ENCODE peak calls at places on chromosomes 5 and 9, in five cellular contexts. F is H1, N is GM12878, Z is HCT116, J is K562. I is an unnamed sample.

GRCh38 chr5:134568761-134569725 is 43.6 kb downstream of the JADE2 start:
- DNase-seq in F (no peak), N (no peak), Z (no peak), J (no peak), I (no peak)

GRCh38 chr5:150676578-150676977 is 15.5 kb downstream of the MYOZ3 start:
- DNase-seq in F (peak), N (no peak), Z (no peak), J (no peak), I (no peak)

GRCh38 chr5:56159521-56159947 is 73.6 kb downstream of the ANKRD55 start:
- DNase-seq in F (no peak), N (no peak), Z (no peak), J (no peak), I (no peak)

GRCh38 chr5:54446169-54446786 is 9.2 kb upstream of the HSPB3 start:
- DNase-seq in F (no peak), N (no peak), Z (no peak), J (no peak), I (no peak)

GRCh38 chr5:90484540-90484939 is 9.9 kb downstream of the POLR3G start:
- DNase-seq in F (no peak), N (no peak), Z (no peak), J (no peak), I (no peak)

GRCh38 chr5:143453722-143454121 is 50.2 kb upstream of the NR3C1 start:
- DNase-seq in F (no peak), N (no peak), Z (no peak), J (no peak), I (no peak)

GRCh38 chr9:83330207-83331196 is 207.7 kb downstream of the FRMD3 start:
- DNase-seq in F (no peak), N (no peak), Z (no peak), J (no peak), I (no peak)

GRCh38 chr5:142743677-142744441 is 26.3 kb upstream of the ARHGAP26 start:
- DNase-seq in F (no peak), N (no peak), Z (no peak), J (no peak), I (no peak)

GRCh38 chr5:149264432-149265069 is 7.1 kb upstream of the AFAP1L1 start:
- DNase-seq in F (peak), N (no peak), Z (peak), J (peak), I (no peak)

GRCh38 chr5:59209758-59210359 is 627.0 kb downstream of the RAB3C start:
- DNase-seq in F (no peak), N (no peak), Z (no peak), J (no peak), I (peak)

GRCh38 chr9:6575324-6575758 is 70.2 kb downstream of the GLDC start:
- DNase-seq in F (no peak), N (peak), Z (no peak), J (no peak), I (no peak)

GRCh38 chr5:170315154-170315553 is 17.6 kb upstream of the LCP2 start:
- DNase-seq in F (no peak), N (no peak), Z (no peak), J (no peak), I (no peak)

GRCh38 chr5:43523662-43524072 is 8.7 kb upstream of the C5orf34 start:
- DNase-seq in F (no peak), N (no peak), Z (no peak), J (no peak), I (no peak)

GRCh38 chr5:82163459-82164108 is 114.6 kb downstream of the RPS23 start:
- DNase-seq in F (no peak), N (no peak), Z (no peak), J (no peak), I (no peak)

DNA sequence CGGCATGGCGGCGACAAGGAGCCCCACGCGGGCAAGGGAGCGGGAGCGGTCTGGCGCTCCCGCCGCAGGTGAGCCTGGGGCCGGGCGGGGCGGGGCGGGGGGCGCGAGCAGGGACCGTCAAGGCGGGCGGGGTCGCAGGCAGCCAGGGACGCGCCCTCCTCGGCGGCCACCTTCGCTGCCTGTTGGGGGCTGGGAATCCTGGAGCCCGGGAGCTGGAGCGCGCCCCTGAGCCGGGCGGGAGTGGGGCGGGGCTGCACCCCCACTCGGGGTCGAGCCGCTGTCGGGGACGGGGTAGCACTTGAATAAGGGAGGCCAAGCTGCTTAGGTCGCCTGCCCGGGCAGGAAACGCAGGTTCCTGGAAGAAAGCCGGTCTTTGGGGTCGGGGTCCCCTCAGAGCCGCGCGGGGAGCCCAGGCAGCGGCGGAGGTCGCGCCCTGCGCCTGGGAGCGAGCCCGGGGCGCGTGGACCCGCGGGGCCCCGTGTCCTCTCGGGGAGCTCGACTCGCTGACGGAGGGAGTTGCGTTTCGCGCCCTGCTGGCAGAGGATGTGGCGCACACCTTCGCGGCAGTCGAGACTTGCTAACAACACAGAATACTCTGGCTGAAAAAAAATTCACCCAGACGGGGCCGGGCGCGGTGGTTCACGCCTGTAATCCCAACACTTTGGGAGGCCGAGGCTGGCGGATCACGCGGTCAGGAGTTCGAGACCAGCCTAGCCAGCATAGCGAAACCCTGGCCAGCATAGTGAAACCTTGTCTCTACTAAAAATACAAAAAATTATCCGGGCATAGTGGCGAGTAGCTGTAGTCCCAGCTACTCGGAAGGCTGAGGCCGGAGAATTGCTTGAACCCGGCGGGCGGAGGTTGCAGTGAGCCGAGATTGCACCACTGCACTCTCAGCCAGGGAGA is 552 bp downstream of the OTULINL start:
- DNase-seq in F (peak), N (no peak), Z (peak), J (no peak), I (no peak)
- H3K27ac ChIP-seq in F (no peak), N (no peak), Z (peak), J (no peak), I (no peak)

GRCh38 chr5:83576341-83576740 is 104.8 kb downstream of the VCAN start:
- DNase-seq in F (no peak), N (no peak), Z (no peak), J (no peak), I (no peak)

GRCh38 chr5:83570916-83571315 is 99.4 kb downstream of the VCAN start:
- DNase-seq in F (no peak), N (no peak), Z (no peak), J (no peak), I (no peak)

GRCh38 chr5:83577036-83577636 is 105.6 kb downstream of the VCAN start:
- DNase-seq in F (no peak), N (no peak), Z (peak), J (no peak), I (no peak)

GRCh38 chr5:83567741-83568530 is 96.4 kb downstream of the VCAN start:
- DNase-seq in F (no peak), N (no peak), Z (no peak), J (no peak), I (peak)

DNA sequence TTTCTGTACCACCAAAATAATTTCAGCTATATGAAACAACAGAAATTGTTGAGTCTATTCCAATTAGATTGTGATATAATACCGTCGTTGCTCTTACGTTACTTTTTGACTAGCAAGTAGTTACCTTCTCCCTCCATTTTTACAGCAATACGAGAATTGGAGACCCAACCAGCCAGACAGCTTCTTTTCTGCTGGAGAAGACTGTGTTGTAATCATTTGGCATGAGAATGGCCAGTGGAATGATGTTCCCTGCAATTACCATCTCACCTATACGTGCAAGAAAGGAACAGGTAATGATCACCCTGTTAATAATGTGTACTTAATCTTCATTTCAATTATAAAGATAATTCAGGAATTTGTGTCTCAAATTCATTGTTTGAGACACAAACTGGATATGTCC is 100.7 kb downstream of the VCAN start:
- DNase-seq in F (no peak), N (no peak), Z (no peak), J (no peak), I (no peak)
- TF ChIP-seq POLR2AphosphoS5 in F (no peak), N (no peak), Z (no peak), J (no peak), I (no peak)

DNA sequence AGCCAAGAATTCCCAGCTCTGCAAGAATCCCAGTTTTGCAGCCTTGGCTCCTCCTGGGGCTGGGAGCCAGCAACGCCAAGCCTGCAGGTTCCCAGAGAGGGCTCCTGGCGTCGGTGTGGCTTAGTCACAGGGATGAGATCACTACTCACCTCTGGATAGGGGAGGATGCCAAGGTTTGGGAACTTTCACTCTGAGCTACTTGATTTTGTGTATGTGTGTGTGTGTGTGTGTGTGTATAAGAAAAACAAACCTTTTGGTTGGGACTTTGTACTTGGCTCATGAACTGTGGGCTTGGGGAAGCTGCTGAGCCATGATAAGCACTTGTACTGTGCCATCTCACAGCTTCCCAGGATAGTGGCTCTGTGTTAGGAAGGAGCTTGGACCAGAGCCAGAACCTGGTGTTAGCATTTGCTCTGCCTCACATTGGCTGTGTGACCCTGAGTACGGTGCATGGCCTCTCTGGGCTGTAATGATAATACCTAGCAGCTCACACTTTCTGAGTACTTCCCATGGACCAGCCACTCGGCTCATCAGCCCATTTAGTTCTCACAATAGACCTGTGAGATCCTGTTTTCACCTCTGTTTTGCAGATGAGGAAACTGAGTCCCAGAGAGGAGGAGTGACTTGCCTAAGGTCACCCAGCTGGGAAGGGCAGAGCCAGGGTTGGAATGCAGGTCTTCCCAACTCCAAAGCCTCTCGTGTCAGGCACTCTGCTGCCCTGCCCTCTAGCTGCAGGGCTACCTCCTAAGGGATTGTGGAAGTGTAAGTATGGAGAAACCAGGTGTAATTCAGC is 41.4 kb upstream of the DAB2IP start:
- DNase-seq in F (no peak), N (no peak), Z (peak), J (no peak), I (no peak)
- H3K27ac ChIP-seq in F (no peak), N (no peak), Z (peak), J (no peak), I (no peak)

GRCh38 chr9:132509921-132510874 is 72.2 kb upstream of the BARHL1 start:
- DNase-seq in F (no peak), N (no peak), Z (no peak), J (no peak), I (no peak)
- TF ChIP-seq POLR2AphosphoS5 in F (no peak), N (no peak), Z (no peak), J (no peak), I (no peak)

DNA sequence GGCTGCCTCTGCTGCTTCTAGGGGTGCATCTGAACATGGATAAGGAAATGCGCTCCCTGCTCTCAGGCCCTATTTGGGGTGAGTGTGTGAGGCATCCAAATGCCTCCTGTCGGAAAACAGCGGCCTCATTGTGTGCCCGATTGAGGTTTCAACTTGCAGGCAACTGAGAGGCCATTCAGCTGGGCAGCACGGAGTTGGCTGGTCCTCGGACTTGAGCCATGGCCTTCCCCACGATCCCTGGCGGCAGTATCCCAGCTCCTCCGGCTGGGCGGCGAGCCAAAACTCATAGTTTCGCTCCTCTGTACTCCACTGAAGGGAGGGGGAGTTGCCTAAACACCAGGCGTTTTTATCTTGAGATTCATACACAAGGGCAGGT is 597.3 kb upstream of the SGCD start:
- DNase-seq in F (peak), N (no peak), Z (no peak), J (no peak), I (no peak)
- H3K27ac ChIP-seq in F (no peak), N (no peak), Z (no peak), J (no peak), I (no peak)

GRCh38 chr9:129752915-129753724 is at the start of gene PTGES:
- DNase-seq in F (peak), N (no peak), Z (peak), J (peak), I (no peak)
- TF ChIP-seq POLR2AphosphoS5 in F (no peak), N (no peak), Z (peak), J (no peak), I (no peak)

DNA sequence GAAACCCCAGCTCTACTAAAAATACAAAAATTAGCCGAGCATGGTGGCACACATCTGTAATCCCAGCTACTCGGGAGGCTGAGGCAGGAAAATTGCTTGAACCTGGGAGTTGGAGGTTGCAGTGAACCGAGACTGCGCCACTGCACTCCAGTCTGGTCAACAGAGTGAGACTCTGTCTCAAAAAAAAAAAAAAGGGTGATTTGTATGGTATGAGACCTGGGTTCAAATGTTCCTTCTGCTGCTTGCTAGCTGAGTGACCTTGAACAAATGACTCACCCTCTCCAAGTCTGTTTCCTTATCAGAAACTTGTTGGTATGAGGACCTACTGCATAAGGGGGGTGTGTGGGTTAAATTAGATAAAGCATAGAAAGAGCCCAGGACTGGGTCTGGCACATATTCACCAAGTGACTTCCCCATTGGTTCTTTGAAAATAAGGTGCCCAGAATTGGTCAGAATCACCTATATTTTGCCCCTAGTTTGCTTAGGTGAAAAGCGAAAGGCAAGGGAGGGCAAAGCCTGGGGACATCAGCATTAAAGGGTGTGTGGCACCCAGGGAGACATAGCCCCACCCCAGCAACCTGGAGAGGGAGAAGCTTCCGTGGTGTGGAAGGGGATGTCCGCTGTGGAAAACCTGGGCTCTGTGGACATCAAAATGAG is 9.9 kb downstream of the SLC25A25 start:
- DNase-seq in F (no peak), N (no peak), Z (no peak), J (peak), I (no peak)
- H3K27ac ChIP-seq in F (no peak), N (peak), Z (peak), J (peak), I (peak)

GRCh38 chr9:137460363-137461315 is 1.5 kb upstream of the NSMF start:
- DNase-seq in F (no peak), N (no peak), Z (no peak), J (no peak), I (no peak)

GRCh38 chr9:137458194-137459146 is 664 bp downstream of the NSMF start:
- DNase-seq in F (no peak), N (no peak), Z (no peak), J (no peak), I (no peak)

GRCh38 chr9:137457406-137458193 is 1.5 kb downstream of the NSMF start:
- DNase-seq in F (no peak), N (no peak), Z (no peak), J (no peak), I (no peak)

GRCh38 chr9:137459601-137460362 is 648 bp upstream of the NSMF start:
- DNase-seq in F (no peak), N (no peak), Z (no peak), J (no peak), I (no peak)

DNA sequence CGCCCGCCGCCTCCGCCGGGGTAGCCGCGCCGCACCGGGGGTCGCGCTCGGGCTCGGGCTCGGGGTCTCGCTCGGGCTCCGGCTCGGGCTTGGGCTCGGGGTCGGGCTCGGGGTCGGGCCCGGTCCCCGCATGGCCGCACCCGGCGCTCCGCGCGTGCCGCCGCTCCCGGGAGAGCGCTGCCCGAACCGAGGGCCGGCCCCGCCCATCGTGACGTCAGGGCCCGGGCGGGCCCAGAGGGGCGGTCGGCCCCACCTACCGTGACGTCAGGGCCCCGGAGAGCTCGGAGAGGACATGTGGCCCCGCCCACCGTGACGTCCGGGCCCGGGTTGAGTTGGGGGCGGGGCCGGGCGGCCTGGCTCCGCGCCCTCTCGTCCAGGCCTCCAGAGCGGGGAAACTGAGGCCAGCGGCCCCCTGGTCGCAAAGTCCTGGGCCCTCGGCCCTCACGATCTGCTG is at the start of gene NSMF:
- DNase-seq in F (peak), N (no peak), Z (peak), J (peak), I (no peak)
- TF ChIP-seq POLR2AphosphoS5 in F (no peak), N (peak), Z (peak), J (peak), I (peak)